ENCODE peak calls at places on chromosome 6, in seven cellular contexts. T is mesendoderm; O is activated CD8-positive, alpha-beta memory T cell treated with anti-CD3 and anti-CD28 coated beads for 48 hours; S is NCI-H1436 treated with DMSO at 0.1 percent for 48 hours; C is GM03348; X is CD8-positive, alpha-beta T cell; J is NCI-H1092. R is an unnamed sample.
A peak's percentile ranks its signal among the peaks of the same experiment; 100 is the strongest.

GRCh38 chr6:131694832-131695426 is 6.3 kb downstream of the OR2A4 start:
- DNase-seq in T (peak; percentile 87), O (no peak), S (peak; percentile 24), C (peak; percentile 86), X (no peak), J (no peak), R (no peak)

GRCh38 chr6:13495818-13496217 is 8.4 kb upstream of the GFOD1 start:
- DNase-seq in T (no peak), O (no peak), S (no peak), C (no peak), X (no peak), J (no peak), R (no peak)

GRCh38 chr6:44034391-44034861 is 92.8 kb downstream of the MRPL14 start:
- DNase-seq in T (no peak), O (no peak), S (no peak), C (no peak), X (no peak), J (no peak), R (no peak)

GRCh38 chr6:14333556-14334305 is 216.2 kb downstream of the CD83 start:
- DNase-seq in T (peak; percentile 18), O (no peak), S (no peak), C (peak; percentile 35), X (no peak), J (no peak), R (no peak)

GRCh38 chr6:109236140-109237081 is 141.1 kb downstream of the CEP57L1 start:
- DNase-seq in T (peak; percentile 86), O (no peak), S (peak; percentile 13), C (no peak), X (no peak), J (peak; percentile 78), R (no peak)

GRCh38 chr6:38671885-38672467 is 31.0 kb downstream of the GLO1 start:
- DNase-seq in T (peak; percentile 69), O (no peak), S (no peak), C (peak; percentile 80), X (no peak), J (no peak), R (no peak)

GRCh38 chr6:136728033-136728939 is 64.0 kb downstream of the MAP3K5 start:
- DNase-seq in T (no peak), O (no peak), S (no peak), C (no peak), X (no peak), J (no peak), R (no peak)

GRCh38 chr6:108604156-108604555 is 43.4 kb downstream of the FOXO3 start:
- DNase-seq in T (no peak), O (no peak), S (no peak), C (no peak), X (no peak), J (no peak), R (no peak)

GRCh38 chr6:110541701-110542309 is 65.4 kb upstream of the SLC22A16 start:
- DNase-seq in T (no peak), O (no peak), S (no peak), C (no peak), X (no peak), J (no peak), R (no peak)

R was measured in GOT3.